ENCODE peak calls at places on chromosomes 11 and 22, in ten cellular contexts. One of them, this sample, is unnamed.

GRCh38 chr22:26474687-26475086 is 8.9 kb downstream of the HPS4 start:
- DNase-seq in T-cell: no peak
- DNase-seq in DMS 273 treated with DMSO at 0.1 percent for 48 hours: no peak
- DNase-seq in HuH-7.5: no peak
- DNase-seq in nucleus accumbens: no peak
- DNase-seq in ELF-1: no peak
- DNase-seq in HTR-8/SVneo: no peak
- DNase-seq in NCI-H2171 treated with DMSO at 0.1 percent for 48 hours: no peak
- DNase-seq in posterior cingulate gyrus: no peak
- DNase-seq in fibroblast of lung: peak; percentile 68
- DNase-seq in this sample: no peak

GRCh38 chr11:103832762-103833161 is 203.7 kb upstream of the DDI1 start:
- DNase-seq in ELF-1: no peak
- DNase-seq in fibroblast of lung: no peak
- DNase-seq in HTR-8/SVneo: no peak
- DNase-seq in DMS 273 treated with DMSO at 0.1 percent for 48 hours: no peak
- DNase-seq in NCI-H2171 treated with DMSO at 0.1 percent for 48 hours: no peak
- DNase-seq in nucleus accumbens: no peak
- DNase-seq in HuH-7.5: no peak
- DNase-seq in T-cell: no peak
- DNase-seq in posterior cingulate gyrus: no peak
- DNase-seq in this sample: no peak

GRCh38 chr11:116467809-116468208 is 305.0 kb downstream of the BUD13 start:
- DNase-seq in DMS 273 treated with DMSO at 0.1 percent for 48 hours: no peak
- DNase-seq in nucleus accumbens: no peak
- DNase-seq in HTR-8/SVneo: no peak
- DNase-seq in fibroblast of lung: peak; percentile 4
- DNase-seq in posterior cingulate gyrus: no peak
- DNase-seq in T-cell: no peak
- DNase-seq in HuH-7.5: no peak
- DNase-seq in ELF-1: no peak
- DNase-seq in NCI-H2171 treated with DMSO at 0.1 percent for 48 hours: no peak
- DNase-seq in this sample: no peak

GRCh38 chr11:460331-461199 is 10.5 kb downstream of the PTDSS2 start:
- DNase-seq in posterior cingulate gyrus: peak; percentile 56
- DNase-seq in fibroblast of lung: peak; percentile 30
- DNase-seq in HTR-8/SVneo: no peak
- DNase-seq in T-cell: no peak
- DNase-seq in ELF-1: peak; percentile 70
- DNase-seq in DMS 273 treated with DMSO at 0.1 percent for 48 hours: no peak
- DNase-seq in NCI-H2171 treated with DMSO at 0.1 percent for 48 hours: no peak
- DNase-seq in nucleus accumbens: no peak
- DNase-seq in HuH-7.5: no peak
- DNase-seq in this sample: no peak

GRCh38 chr11:129785383-129786111 is 30.1 kb upstream of the TMEM45B start:
- DNase-seq in posterior cingulate gyrus: no peak
- DNase-seq in HuH-7.5: no peak
- DNase-seq in fibroblast of lung: peak; percentile 5
- DNase-seq in T-cell: no peak
- DNase-seq in NCI-H2171 treated with DMSO at 0.1 percent for 48 hours: no peak
- DNase-seq in ELF-1: peak; percentile 10
- DNase-seq in DMS 273 treated with DMSO at 0.1 percent for 48 hours: no peak
- DNase-seq in HTR-8/SVneo: peak; percentile 7
- DNase-seq in nucleus accumbens: no peak
- DNase-seq in this sample: peak; percentile 41

GRCh38 chr11:3854660-3854976 is 846 bp upstream of the STIM1 start:
- DNase-seq in HTR-8/SVneo: no peak
- DNase-seq in DMS 273 treated with DMSO at 0.1 percent for 48 hours: no peak
- DNase-seq in T-cell: no peak
- DNase-seq in ELF-1: no peak
- DNase-seq in HuH-7.5: no peak
- DNase-seq in NCI-H2171 treated with DMSO at 0.1 percent for 48 hours: no peak
- DNase-seq in fibroblast of lung: no peak
- DNase-seq in nucleus accumbens: no peak
- DNase-seq in posterior cingulate gyrus: no peak
- DNase-seq in this sample: no peak

GRCh38 chr11:134040386-134041297 is 28.2 kb upstream of the JAM3 start:
- DNase-seq in HuH-7.5: no peak
- DNase-seq in ELF-1: no peak
- DNase-seq in fibroblast of lung: peak; percentile 90
- DNase-seq in posterior cingulate gyrus: no peak
- DNase-seq in HTR-8/SVneo: no peak
- DNase-seq in T-cell: no peak
- DNase-seq in nucleus accumbens: no peak
- DNase-seq in NCI-H2171 treated with DMSO at 0.1 percent for 48 hours: no peak
- DNase-seq in DMS 273 treated with DMSO at 0.1 percent for 48 hours: no peak
- DNase-seq in this sample: no peak

GRCh38 chr22:18994780-18995711 is 59.0 kb upstream of the PRODH start:
- DNase-seq in HuH-7.5: peak; percentile 45
- DNase-seq in NCI-H2171 treated with DMSO at 0.1 percent for 48 hours: no peak
- DNase-seq in fibroblast of lung: no peak
- DNase-seq in ELF-1: peak; percentile 79
- DNase-seq in T-cell: no peak
- DNase-seq in posterior cingulate gyrus: no peak
- DNase-seq in nucleus accumbens: no peak
- DNase-seq in DMS 273 treated with DMSO at 0.1 percent for 48 hours: no peak
- DNase-seq in HTR-8/SVneo: no peak
- DNase-seq in this sample: peak; percentile 89

GRCh38 chr11:129590753-129591475 is 215.3 kb downstream of the BARX2 start:
- DNase-seq in ELF-1: peak; percentile 50
- DNase-seq in T-cell: no peak
- DNase-seq in nucleus accumbens: no peak
- DNase-seq in posterior cingulate gyrus: no peak
- DNase-seq in NCI-H2171 treated with DMSO at 0.1 percent for 48 hours: no peak
- DNase-seq in fibroblast of lung: no peak
- DNase-seq in HTR-8/SVneo: no peak
- DNase-seq in HuH-7.5: no peak
- DNase-seq in DMS 273 treated with DMSO at 0.1 percent for 48 hours: no peak
- DNase-seq in this sample: no peak

GRCh38 chr11:84383571-84383970 is 1097.4 kb upstream of the CCDC90B start:
- DNase-seq in fibroblast of lung: peak; percentile 20
- DNase-seq in DMS 273 treated with DMSO at 0.1 percent for 48 hours: no peak
- DNase-seq in nucleus accumbens: no peak
- DNase-seq in HuH-7.5: no peak
- DNase-seq in ELF-1: no peak
- DNase-seq in posterior cingulate gyrus: no peak
- DNase-seq in NCI-H2171 treated with DMSO at 0.1 percent for 48 hours: no peak
- DNase-seq in T-cell: no peak
- DNase-seq in HTR-8/SVneo: no peak
- DNase-seq in this sample: no peak

GRCh38 chr22:37753746-37754145 is 54.0 kb upstream of the GCAT start:
- DNase-seq in ELF-1: no peak
- DNase-seq in HuH-7.5: no peak
- DNase-seq in posterior cingulate gyrus: no peak
- DNase-seq in DMS 273 treated with DMSO at 0.1 percent for 48 hours: no peak
- DNase-seq in fibroblast of lung: peak; percentile 36
- DNase-seq in NCI-H2171 treated with DMSO at 0.1 percent for 48 hours: no peak
- DNase-seq in HTR-8/SVneo: no peak
- DNase-seq in nucleus accumbens: no peak
- DNase-seq in T-cell: no peak
- DNase-seq in this sample: no peak

GRCh38 chr11:66559141-66559861 is 9.1 kb downstream of the CTSF start:
- DNase-seq in posterior cingulate gyrus: no peak
- DNase-seq in HTR-8/SVneo: no peak
- DNase-seq in fibroblast of lung: no peak
- DNase-seq in T-cell: peak; percentile 26
- DNase-seq in nucleus accumbens: no peak
- DNase-seq in NCI-H2171 treated with DMSO at 0.1 percent for 48 hours: no peak
- DNase-seq in HuH-7.5: peak; percentile 73
- DNase-seq in DMS 273 treated with DMSO at 0.1 percent for 48 hours: no peak
- DNase-seq in ELF-1: no peak
- DNase-seq in this sample: no peak

GRCh38 chr22:43726296-43726695 is 85.8 kb downstream of the EFCAB6 start:
- DNase-seq in ELF-1: no peak
- DNase-seq in posterior cingulate gyrus: no peak
- DNase-seq in NCI-H2171 treated with DMSO at 0.1 percent for 48 hours: peak; percentile 44
- DNase-seq in DMS 273 treated with DMSO at 0.1 percent for 48 hours: no peak
- DNase-seq in HuH-7.5: no peak
- DNase-seq in HTR-8/SVneo: no peak
- DNase-seq in nucleus accumbens: no peak
- DNase-seq in T-cell: no peak
- DNase-seq in fibroblast of lung: peak; percentile 9
- DNase-seq in this sample: no peak

GRCh38 chr11:77065878-77066228 is 918 bp upstream of the CAPN5 start:
- DNase-seq in ELF-1: no peak
- DNase-seq in HuH-7.5: no peak
- DNase-seq in T-cell: no peak
- DNase-seq in posterior cingulate gyrus: peak; percentile 75
- DNase-seq in DMS 273 treated with DMSO at 0.1 percent for 48 hours: no peak
- DNase-seq in HTR-8/SVneo: no peak
- DNase-seq in fibroblast of lung: peak; percentile 52
- DNase-seq in nucleus accumbens: no peak
- DNase-seq in NCI-H2171 treated with DMSO at 0.1 percent for 48 hours: no peak
- DNase-seq in this sample: no peak

GRCh38 chr11:62556872-62557631 is 10.4 kb upstream of the AHNAK start:
- DNase-seq in posterior cingulate gyrus: peak; percentile 24
- DNase-seq in ELF-1: no peak
- DNase-seq in HuH-7.5: no peak
- DNase-seq in NCI-H2171 treated with DMSO at 0.1 percent for 48 hours: no peak
- DNase-seq in fibroblast of lung: no peak
- DNase-seq in DMS 273 treated with DMSO at 0.1 percent for 48 hours: peak; percentile 9
- DNase-seq in nucleus accumbens: no peak
- DNase-seq in HTR-8/SVneo: no peak
- DNase-seq in T-cell: peak; percentile 65
- DNase-seq in this sample: no peak

GRCh38 chr22:43867839-43868652 is 5.7 kb upstream of the SULT4A1 start:
- DNase-seq in T-cell: peak; percentile 16
- DNase-seq in fibroblast of lung: peak; percentile 59
- DNase-seq in nucleus accumbens: no peak
- DNase-seq in HTR-8/SVneo: peak; percentile 64
- DNase-seq in ELF-1: peak; percentile 92
- DNase-seq in HuH-7.5: peak; percentile 69
- DNase-seq in DMS 273 treated with DMSO at 0.1 percent for 48 hours: no peak
- DNase-seq in NCI-H2171 treated with DMSO at 0.1 percent for 48 hours: no peak
- DNase-seq in posterior cingulate gyrus: no peak
- DNase-seq in this sample: no peak

GRCh38 chr11:134170909-134171281 is 52.9 kb downstream of the NCAPD3 start:
- DNase-seq in NCI-H2171 treated with DMSO at 0.1 percent for 48 hours: no peak
- DNase-seq in nucleus accumbens: no peak
- DNase-seq in HuH-7.5: no peak
- DNase-seq in posterior cingulate gyrus: no peak
- DNase-seq in DMS 273 treated with DMSO at 0.1 percent for 48 hours: no peak
- DNase-seq in fibroblast of lung: peak; percentile 34
- DNase-seq in T-cell: no peak
- DNase-seq in HTR-8/SVneo: no peak
- DNase-seq in ELF-1: no peak
- DNase-seq in this sample: no peak

GRCh38 chr22:41846268-41847002 is 13.5 kb downstream of the SREBF2 start:
- DNase-seq in HuH-7.5: no peak
- DNase-seq in DMS 273 treated with DMSO at 0.1 percent for 48 hours: no peak
- DNase-seq in HTR-8/SVneo: no peak
- DNase-seq in ELF-1: no peak
- DNase-seq in NCI-H2171 treated with DMSO at 0.1 percent for 48 hours: no peak
- DNase-seq in fibroblast of lung: no peak
- DNase-seq in T-cell: no peak
- DNase-seq in nucleus accumbens: no peak
- DNase-seq in posterior cingulate gyrus: no peak
- DNase-seq in this sample: no peak

GRCh38 chr11:74138572-74138971 is 32.2 kb downstream of the C2CD3 start:
- DNase-seq in T-cell: no peak
- DNase-seq in DMS 273 treated with DMSO at 0.1 percent for 48 hours: peak; percentile 73
- DNase-seq in HTR-8/SVneo: peak; percentile 83
- DNase-seq in posterior cingulate gyrus: no peak
- DNase-seq in HuH-7.5: peak; percentile 27
- DNase-seq in nucleus accumbens: no peak
- DNase-seq in NCI-H2171 treated with DMSO at 0.1 percent for 48 hours: peak; percentile 31
- DNase-seq in fibroblast of lung: peak; percentile 99
- DNase-seq in ELF-1: peak; percentile 42
- DNase-seq in this sample: peak; percentile 93

GRCh38 chr11:9815486-9816136 is 151.7 kb downstream of the SWAP70 start:
- DNase-seq in T-cell: no peak
- DNase-seq in NCI-H2171 treated with DMSO at 0.1 percent for 48 hours: no peak
- DNase-seq in HuH-7.5: no peak
- DNase-seq in ELF-1: no peak
- DNase-seq in HTR-8/SVneo: peak; percentile 40
- DNase-seq in posterior cingulate gyrus: no peak
- DNase-seq in DMS 273 treated with DMSO at 0.1 percent for 48 hours: no peak
- DNase-seq in nucleus accumbens: no peak
- DNase-seq in fibroblast of lung: peak; percentile 88
- DNase-seq in this sample: no peak

GRCh38 chr11:2825886-2826678 is 59.5 kb downstream of the CDKN1C start:
- DNase-seq in nucleus accumbens: no peak
- DNase-seq in fibroblast of lung: peak; percentile 98
- DNase-seq in NCI-H2171 treated with DMSO at 0.1 percent for 48 hours: no peak
- DNase-seq in DMS 273 treated with DMSO at 0.1 percent for 48 hours: no peak
- DNase-seq in T-cell: no peak
- DNase-seq in HTR-8/SVneo: peak; percentile 98
- DNase-seq in HuH-7.5: peak; percentile 40
- DNase-seq in ELF-1: peak; percentile 76
- DNase-seq in posterior cingulate gyrus: peak; percentile 67
- DNase-seq in this sample: peak; percentile 60

This sample was measured in HepG2.